ENCODE peak calls at places on chromosomes 16 and 17, in ten cellular contexts. Y is brain microvascular endothelial cell; I is skeletal muscle cell; R is breast epithelium; A is PC-9; U is stimulated activated CD4-positive, alpha-beta T cell treated with anti-CD3 and anti-CD28 coated beads, Interleukin-12 subunit alpha, Interleukin-12 subunit beta, amount 100 ng/mL, for 48 hours; X is NK-92 treated with Interleukin-12 subunit alpha and Interleukin-12 subunit beta, amount 100 ng/mL, for 24 hours; E is Daoy; H is HS-5; M is ACHN. T is an unnamed sample.

GRCh38 chr17:3534881-3535252 is 22.7 kb downstream of the TRPV3 start:
- DNase-seq in M (peak), X (no peak), H (no peak), E (peak), U (no peak), A (no peak), Y (no peak), R (no peak), I (no peak), T (no peak)

GRCh38 chr17:29625037-29625750 is 2.5 kb upstream of the CORO6 start:
- DNase-seq in R (no peak), H (no peak), E (peak), I (no peak), U (no peak), X (no peak), A (no peak), M (peak), Y (no peak), T (no peak)

GRCh38 chr16:14063618-14064581 is 7.2 kb upstream of the MRTFB start:
- DNase-seq in R (no peak), U (no peak), Y (no peak), E (no peak), M (no peak), A (no peak), I (no peak), H (no peak), X (no peak), T (no peak)

GRCh38 chr16:50540711-50541007 is 7.5 kb upstream of the NKD1 start:
- DNase-seq in U (no peak), R (no peak), Y (no peak), X (no peak), I (no peak), M (no peak), A (no peak), E (no peak), H (no peak), T (no peak)

GRCh38 chr16:27511657-27512056 is 38.1 kb downstream of the GTF3C1 start:
- DNase-seq in R (no peak), U (no peak), I (no peak), X (no peak), H (no peak), Y (no peak), E (no peak), A (no peak), M (peak), T (no peak)

GRCh38 chr17:31357831-31358400 is 33.6 kb upstream of the RAB11FIP4 start:
- DNase-seq in Y (no peak), X (no peak), U (no peak), A (no peak), M (no peak), I (no peak), R (no peak), H (no peak), E (no peak), T (no peak)

GRCh38 chr16:56354746-56355145 is 70.6 kb downstream of the AMFR start:
- DNase-seq in H (no peak), U (no peak), R (peak), Y (no peak), M (no peak), X (no peak), I (no peak), A (peak), E (no peak), T (no peak)

GRCh38 chr16:77555781-77556180 is 120.9 kb upstream of the ADAMTS18 start:
- DNase-seq in H (no peak), M (peak), E (no peak), A (no peak), I (no peak), X (no peak), R (no peak), Y (no peak), U (no peak), T (no peak)

GRCh38 chr16:12801511-12802042 is 2.1 kb downstream of the CPPED1 start:
- DNase-seq in X (no peak), H (peak), R (no peak), A (peak), E (peak), Y (peak), M (no peak), U (no peak), I (peak), T (no peak)

GRCh38 chr17:79721993-79722671 is 8.6 kb upstream of the ENPP7 start:
- DNase-seq in E (no peak), A (no peak), Y (peak), R (no peak), M (peak), I (no peak), U (no peak), X (no peak), H (no peak), T (no peak)

GRCh38 chr16:84647830-84648594 is at the start of gene KLHL36:
- DNase-seq in X (no peak), H (no peak), A (no peak), I (no peak), U (peak), Y (no peak), R (no peak), E (peak), M (peak), T (peak)

GRCh38 chr16:81786321-81786720 is 7.2 kb downstream of the PLCG2 start:
- DNase-seq in U (no peak), H (no peak), Y (peak), R (no peak), I (no peak), E (peak), X (no peak), M (no peak), A (peak), T (no peak)

T was measured in DND-41.